ENCODE peak calls at places on chromosomes 1 and 21, in nine cellular contexts. O is CD8-positive, alpha-beta T cell; K is esophagus squamous epithelium; E is heart left ventricle; P is HCT116; Z is pancreas; C is effector memory CD4-positive, alpha-beta T cell; V is cardiac muscle cell; D is GM23248. W is an unnamed sample. For H3K36me3, the result is how much of the 10 kb centered on the place peaks cover.

GRCh38 chr1:28885472-28885877 is 28.9 kb upstream of the EPB41 start:
- DNase-seq in O (no peak), K (no peak), E (no peak), P (no peak), Z (no peak), C (no peak), V (no peak), D (no peak), W (no peak)

GRCh38 chr21:16954787-16955186 is 558.1 kb upstream of the CXADR start:
- DNase-seq in O (no peak), K (no peak), E (no peak), P (no peak), Z (no peak), C (no peak), V (no peak), D (no peak), W (no peak)

GRCh38 chr1:81878538-81878937 is 77.8 kb downstream of the ADGRL2 start:
- DNase-seq in O (no peak), K (no peak), E (no peak), P (no peak), Z (no peak), C (no peak), V (no peak), D (no peak), W (no peak)

GRCh38 chr1:147252540-147252939 is 10.1 kb downstream of the CHD1L start:
- DNase-seq in O (no peak), K (no peak), E (no peak), P (no peak), Z (no peak), C (no peak), V (no peak), D (no peak), W (no peak)

GRCh38 chr1:22105611-22106207 is 37.2 kb downstream of the WNT4 start:
- DNase-seq in O (no peak), K (no peak), E (no peak), P (peak), Z (no peak), C (no peak), V (peak), D (peak), W (peak)

GRCh38 chr1:42679364-42679983 is 2.7 kb upstream of the YBX1 start:
- DNase-seq in O (no peak), K (no peak), E (no peak), P (no peak), Z (no peak), C (no peak), V (no peak), D (peak), W (no peak)

GRCh38 chr1:51575406-51576084 is 41.3 kb upstream of the OSBPL9 start:
- DNase-seq in O (no peak), K (no peak), E (no peak), P (no peak), Z (no peak), C (no peak), V (no peak), D (peak), W (no peak)

GRCh38 chr21:42056996-42057689 is 14.0 kb upstream of the UMODL1 start:
- DNase-seq in O (no peak), K (no peak), E (no peak), P (no peak), Z (peak), C (no peak), V (no peak), D (peak), W (no peak)

GRCh38 chr1:198491596-198491995 is 48.9 kb downstream of the ATP6V1G3 start:
- DNase-seq in O (no peak), K (no peak), E (no peak), P (no peak), Z (no peak), C (no peak), V (no peak), D (no peak), W (no peak)

GRCh38 chr1:119611701-119612113 is 36.4 kb downstream of the ZNF697 start:
- DNase-seq in O (peak), K (no peak), E (peak), P (peak), Z (peak), C (no peak), V (peak), D (peak), W (peak)

GRCh38 chr1:47616036-47616435 is 178.2 kb downstream of the FOXD2 start:
- DNase-seq in O (no peak), K (no peak), E (no peak), P (no peak), Z (no peak), C (no peak), V (no peak), D (no peak), W (no peak)

GRCh38 chr1:17795836-17796645 is 40.9 kb downstream of the ACTL8 start:
- DNase-seq in O (no peak), K (no peak), E (no peak), P (no peak), Z (no peak), C (no peak), V (no peak), D (no peak), W (no peak)

GRCh38 chr1:8409666-8410065 is 91.8 kb downstream of the SLC45A1 start:
- DNase-seq in O (no peak), K (no peak), E (no peak), P (no peak), Z (no peak), C (no peak), V (no peak), D (no peak), W (no peak)

GRCh38 chr1:8407652-8408051 is 89.7 kb downstream of the SLC45A1 start:
- DNase-seq in O (no peak), K (no peak), E (no peak), P (no peak), Z (no peak), C (no peak), V (no peak), D (no peak), W (peak)

GRCh38 chr1:8406946-8407345 is 89.0 kb downstream of the SLC45A1 start:
- DNase-seq in O (no peak), K (no peak), E (no peak), P (no peak), Z (no peak), C (no peak), V (no peak), D (no peak), W (no peak)

GRCh38 chr1:8409107-8409506 is 91.2 kb downstream of the SLC45A1 start:
- DNase-seq in O (no peak), K (no peak), E (no peak), P (no peak), Z (no peak), C (no peak), V (peak), D (peak), W (no peak)

GRCh38 chr1:8408151-8408839 is 90.4 kb downstream of the SLC45A1 start:
- DNase-seq in O (no peak), K (no peak), E (peak), P (no peak), Z (peak), C (no peak), V (no peak), D (peak), W (no peak)
- H3K36me3 ChIP-seq in O (under half), K (under half), E (under half), P (under half), Z (under half), C (under half), V (under half), D (under half), W (under half)

GRCh38 chr1:93440272-93440671 is 7.6 kb upstream of the FNBP1L start:
- DNase-seq in O (no peak), K (no peak), E (no peak), P (no peak), Z (no peak), C (no peak), V (no peak), D (no peak), W (no peak)

GRCh38 chr1:93438716-93439115 is 9.2 kb upstream of the FNBP1L start:
- DNase-seq in O (no peak), K (no peak), E (no peak), P (no peak), Z (no peak), C (no peak), V (no peak), D (no peak), W (no peak)

GRCh38 chr1:93443456-93443855 is 4.5 kb upstream of the FNBP1L start:
- DNase-seq in O (no peak), K (no peak), E (no peak), P (no peak), Z (no peak), C (no peak), V (no peak), D (no peak), W (no peak)

GRCh38 chr1:93441589-93441988 is 6.3 kb upstream of the FNBP1L start:
- DNase-seq in O (no peak), K (no peak), E (no peak), P (no peak), Z (no peak), C (no peak), V (no peak), D (no peak), W (no peak)

GRCh38 chr1:93442276-93442675 is 5.6 kb upstream of the FNBP1L start:
- DNase-seq in O (no peak), K (no peak), E (no peak), P (no peak), Z (no peak), C (no peak), V (no peak), D (peak), W (no peak)
- H3K27ac ChIP-seq in O (no peak), K (no peak), E (no peak), P (no peak), Z (no peak), C (no peak), V (no peak), D (peak), W (no peak)

GRCh38 chr1:64844609-64845008 is 99.7 kb downstream of the RAVER2 start:
- DNase-seq in O (no peak), K (no peak), E (no peak), P (no peak), Z (no peak), C (no peak), V (no peak), D (no peak), W (no peak)
- H3K36me3 ChIP-seq in O (half or more), K (half or more), E (under half), P (under half), Z (under half), C (half or more), V (under half), D (under half), W (half or more)

GRCh38 chr21:35398366-35398982 is 349.4 kb upstream of the RUNX1 start:
- DNase-seq in O (no peak), K (no peak), E (no peak), P (no peak), Z (no peak), C (no peak), V (no peak), D (peak), W (no peak)
- H3K27ac ChIP-seq in O (no peak), K (no peak), E (no peak), P (no peak), Z (no peak), C (no peak), V (no peak), D (no peak), W (no peak)